ENCODE peak calls at places on chromosomes 13 and 19, in seven cellular contexts. J is H54; Y is stimulated activated CD4-positive, alpha-beta T cell treated with anti-CD3 and anti-CD28 coated beads, Interleukin-2, amount 100 ng/mL, for 48 hours; N is activated naive CD8-positive, alpha-beta T cell treated with anti-CD3 and anti-CD28 coated beads, Interleukin-2, amount 50 U/mL, for 24 hours; R is lower leg skin; T is fibroblast of lung; E is NCI-H1105. W is an unnamed sample.

GRCh38 chr19:37654525-37654832 is 786 bp downstream of the ZFP30 start:
- DNase-seq in J (no peak), Y (no peak), N (no peak), R (no peak), T (peak; percentile 46), E (peak; percentile 20), W (no peak)

GRCh38 chr19:30846102-30846501 is 473.9 kb downstream of the ZNF536 start:
- DNase-seq in J (no peak), Y (no peak), N (no peak), R (no peak), T (no peak), E (no peak), W (no peak)

GRCh38 chr13:44906758-44907157 is 82.5 kb downstream of the NUFIP1 start:
- DNase-seq in J (no peak), Y (no peak), N (no peak), R (no peak), T (peak; percentile 77), E (no peak), W (no peak)

GRCh38 chr13:39269004-39269403 is 230.7 kb downstream of the NHLRC3 start:
- DNase-seq in J (no peak), Y (no peak), N (no peak), R (no peak), T (no peak), E (no peak), W (no peak)

GRCh38 chr19:51407631-51408131 is 9.8 kb downstream of the SIGLEC10 start:
- DNase-seq in J (peak; percentile 17), Y (no peak), N (peak; percentile 28), R (no peak), T (no peak), E (no peak), W (no peak)

GRCh38 chr13:83449666-83450395 is 432.4 kb downstream of the SLITRK1 start:
- DNase-seq in J (peak; percentile 13), Y (no peak), N (no peak), R (no peak), T (peak; percentile 87), E (no peak), W (peak; percentile 90)

GRCh38 chr19:40612831-40613668 is 11.9 kb downstream of the LTBP4 start:
- DNase-seq in J (no peak), Y (peak; percentile 87), N (peak; percentile 90), R (no peak), T (peak; percentile 41), E (peak; percentile 77), W (no peak)

GRCh38 chr13:27352698-27353097 is 71.7 kb upstream of the GTF3A start:
- DNase-seq in J (no peak), Y (no peak), N (no peak), R (no peak), T (no peak), E (no peak), W (no peak)

GRCh38 chr13:78341032-78341431 is 262.3 kb downstream of the POU4F1 start:
- DNase-seq in J (no peak), Y (no peak), N (no peak), R (no peak), T (no peak), E (no peak), W (peak; percentile 89)

GRCh38 chr19:23817519-23817918 is 58.8 kb upstream of the ZNF681 start:
- DNase-seq in J (peak; percentile 20), Y (peak; percentile 20), N (peak; percentile 35), R (no peak), T (peak; percentile 14), E (no peak), W (no peak)

GRCh38 chr19:3700242-3701032 is at the start of gene PIP5K1C:
- DNase-seq in J (peak; percentile 89), Y (peak; percentile 98), N (peak; percentile 97), R (peak; percentile 83), T (peak; percentile 69), E (peak; percentile 89), W (peak; percentile 54)

GRCh38 chr13:109655206-109655600 is 131.2 kb downstream of the IRS2 start:
- DNase-seq in J (no peak), Y (no peak), N (no peak), R (no peak), T (no peak), E (no peak), W (no peak)

GRCh38 chr19:48636859-48637448 is at the start of gene DBP:
- DNase-seq in J (no peak), Y (no peak), N (no peak), R (no peak), T (no peak), E (no peak), W (no peak)

GRCh38 chr13:30135351-30135750 is 172.0 kb downstream of the KATNAL1 start:
- DNase-seq in J (no peak), Y (no peak), N (no peak), R (no peak), T (no peak), E (no peak), W (no peak)

GRCh38 chr13:32117696-32118095 is 86.1 kb downstream of the FRY start:
- DNase-seq in J (no peak), Y (no peak), N (no peak), R (no peak), T (no peak), E (no peak), W (no peak)

GRCh38 chr13:37615271-37615670 is 16.7 kb upstream of the POSTN start:
- DNase-seq in J (no peak), Y (no peak), N (no peak), R (no peak), T (peak; percentile 39), E (no peak), W (no peak)

GRCh38 chr19:39237200-39238184 is 7.3 kb downstream of the IFNL3 start:
- DNase-seq in J (peak; percentile 49), Y (no peak), N (peak; percentile 54), R (no peak), T (no peak), E (no peak), W (peak; percentile 16)

GRCh38 chr19:38079926-38080380 is 144.1 kb downstream of the DPF1 start:
- DNase-seq in J (peak; percentile 99), Y (no peak), N (no peak), R (no peak), T (peak; percentile 96), E (no peak), W (peak; percentile 65)

GRCh38 chr19:56727731-56728130 is 56.2 kb upstream of the ZNF835 start:
- DNase-seq in J (no peak), Y (no peak), N (no peak), R (no peak), T (no peak), E (no peak), W (no peak)

GRCh38 chr13:31477961-31478360 is 261.4 kb upstream of the RXFP2 start:
- DNase-seq in J (no peak), Y (no peak), N (no peak), R (no peak), T (peak; percentile 74), E (no peak), W (peak; percentile 5)

GRCh38 chr19:18848860-18849661 is 17.3 kb downstream of the UPF1 start:
- DNase-seq in J (no peak), Y (no peak), N (no peak), R (peak; percentile 70), T (no peak), E (no peak), W (no peak)

GRCh38 chr13:47897411-47898050 is 103.5 kb downstream of the SUCLA2 start:
- DNase-seq in J (no peak), Y (no peak), N (no peak), R (no peak), T (peak; percentile 86), E (no peak), W (peak; percentile 58)

GRCh38 chr13:19072543-19072942 is 109.1 kb downstream of the TUBA3C start:
- DNase-seq in J (no peak), Y (no peak), N (no peak), R (no peak), T (no peak), E (no peak), W (no peak)

GRCh38 chr19:11814707-11815050 is 606 bp downstream of the ZNF440 start:
- DNase-seq in J (no peak), Y (no peak), N (no peak), R (no peak), T (peak; percentile 42), E (no peak), W (no peak)

GRCh38 chr13:59318320-59318930 is 845.3 kb downstream of the DIAPH3 start:
- DNase-seq in J (peak; percentile 4), Y (peak; percentile 67), N (peak; percentile 60), R (peak; percentile 33), T (peak; percentile 39), E (peak; percentile 81), W (peak; percentile 25)

GRCh38 chr19:1292419-1293151 is 6.9 kb downstream of the EFNA2 start:
- DNase-seq in J (no peak), Y (no peak), N (no peak), R (no peak), T (no peak), E (no peak), W (no peak)

GRCh38 chr13:96248103-96248502 is 158.2 kb downstream of the HS6ST3 start:
- DNase-seq in J (no peak), Y (no peak), N (no peak), R (no peak), T (no peak), E (no peak), W (no peak)

GRCh38 chr13:109427695-109428094 is 358.7 kb downstream of the IRS2 start:
- DNase-seq in J (no peak), Y (no peak), N (no peak), R (no peak), T (no peak), E (no peak), W (no peak)

GRCh38 chr19:32223595-32224370 is 121.6 kb upstream of the ZNF507 start:
- DNase-seq in J (no peak), Y (no peak), N (peak; percentile 7), R (no peak), T (no peak), E (peak; percentile 34), W (no peak)

GRCh38 chr19:41682437-41682836 is 5.6 kb downstream of the CEACAM7 start:
- DNase-seq in J (no peak), Y (no peak), N (no peak), R (no peak), T (no peak), E (no peak), W (no peak)

GRCh38 chr19:49767380-49767779 is 579 bp downstream of the AP2A1 start:
- DNase-seq in J (no peak), Y (no peak), N (no peak), R (no peak), T (no peak), E (no peak), W (no peak)

GRCh38 chr13:80444240-80445015 is 103.5 kb upstream of the SPRY2 start:
- DNase-seq in J (no peak), Y (no peak), N (no peak), R (no peak), T (no peak), E (no peak), W (no peak)

GRCh38 chr19:10593820-10594637 is 6.9 kb upstream of the AP1M2 start:
- DNase-seq in J (no peak), Y (no peak), N (no peak), R (peak; percentile 56), T (no peak), E (no peak), W (no peak)

W was measured in NCI-H226.